ENCODE peak calls at places on chromosomes 5 and 9, in six cellular contexts. One of them, this sample, is unnamed.

GRCh38 chr9:89738137-89738932 is 133.5 kb downstream of the GADD45G start:
- DNase-seq in activated CD8-positive, alpha-beta memory T cell treated with anti-CD3 and anti-CD28 coated beads, Interleukin-2, amount 50 U/mL, for 48 hours: no peak
- DNase-seq in iris pigment epithelial cell: peak; percentile 26
- DNase-seq in T-cell: no peak
- DNase-seq in endodermal cell: peak; percentile 79
- DNase-seq in left ventricle myocardium inferior: no peak
- DNase-seq in this sample: peak; percentile 96

GRCh38 chr5:138972230-138972629 is 97.1 kb upstream of the LRRTM2 start:
- DNase-seq in activated CD8-positive, alpha-beta memory T cell treated with anti-CD3 and anti-CD28 coated beads, Interleukin-2, amount 50 U/mL, for 48 hours: no peak
- DNase-seq in endodermal cell: peak; percentile 38
- DNase-seq in left ventricle myocardium inferior: no peak
- DNase-seq in iris pigment epithelial cell: no peak
- DNase-seq in T-cell: no peak
- DNase-seq in this sample: peak; percentile 27

GRCh38 chr5:61071565-61071964 is 90.7 kb downstream of the SMIM15 start:
- DNase-seq in iris pigment epithelial cell: no peak
- DNase-seq in activated CD8-positive, alpha-beta memory T cell treated with anti-CD3 and anti-CD28 coated beads, Interleukin-2, amount 50 U/mL, for 48 hours: no peak
- DNase-seq in T-cell: no peak
- DNase-seq in left ventricle myocardium inferior: no peak
- DNase-seq in endodermal cell: peak; percentile 51
- DNase-seq in this sample: no peak

GRCh38 chr9:3296536-3296935 is 229.3 kb downstream of the RFX3 start:
- DNase-seq in activated CD8-positive, alpha-beta memory T cell treated with anti-CD3 and anti-CD28 coated beads, Interleukin-2, amount 50 U/mL, for 48 hours: no peak
- DNase-seq in endodermal cell: no peak
- DNase-seq in iris pigment epithelial cell: no peak
- DNase-seq in T-cell: no peak
- DNase-seq in left ventricle myocardium inferior: no peak
- DNase-seq in this sample: no peak

GRCh38 chr9:82993856-82994605 is 68.9 kb downstream of the RASEF start:
- DNase-seq in endodermal cell: no peak
- DNase-seq in activated CD8-positive, alpha-beta memory T cell treated with anti-CD3 and anti-CD28 coated beads, Interleukin-2, amount 50 U/mL, for 48 hours: no peak
- DNase-seq in left ventricle myocardium inferior: no peak
- DNase-seq in T-cell: no peak
- DNase-seq in iris pigment epithelial cell: no peak
- DNase-seq in this sample: no peak

GRCh38 chr5:139383275-139383992 is at the start of gene SLC23A1:
- DNase-seq in T-cell: no peak
- DNase-seq in activated CD8-positive, alpha-beta memory T cell treated with anti-CD3 and anti-CD28 coated beads, Interleukin-2, amount 50 U/mL, for 48 hours: no peak
- DNase-seq in iris pigment epithelial cell: no peak
- DNase-seq in endodermal cell: peak; percentile 49
- DNase-seq in left ventricle myocardium inferior: no peak
- DNase-seq in this sample: peak; percentile 53

GRCh38 chr5:1204693-1205242 is 3.4 kb downstream of the SLC6A19 start:
- DNase-seq in T-cell: no peak
- DNase-seq in activated CD8-positive, alpha-beta memory T cell treated with anti-CD3 and anti-CD28 coated beads, Interleukin-2, amount 50 U/mL, for 48 hours: no peak
- DNase-seq in endodermal cell: peak; percentile 78
- DNase-seq in iris pigment epithelial cell: peak; percentile 38
- DNase-seq in left ventricle myocardium inferior: peak; percentile 33
- DNase-seq in this sample: peak; percentile 45

GRCh38 chr5:159902444-159903121 is 13.7 kb upstream of the ADRA1B start:
- DNase-seq in iris pigment epithelial cell: peak; percentile 75
- DNase-seq in T-cell: no peak
- DNase-seq in endodermal cell: no peak
- DNase-seq in activated CD8-positive, alpha-beta memory T cell treated with anti-CD3 and anti-CD28 coated beads, Interleukin-2, amount 50 U/mL, for 48 hours: no peak
- DNase-seq in left ventricle myocardium inferior: no peak
- DNase-seq in this sample: peak; percentile 45

GRCh38 chr5:132259061-132259851 is 1.8 kb downstream of the PDLIM4 start:
- DNase-seq in activated CD8-positive, alpha-beta memory T cell treated with anti-CD3 and anti-CD28 coated beads, Interleukin-2, amount 50 U/mL, for 48 hours: peak; percentile 56
- DNase-seq in endodermal cell: peak; percentile 53
- DNase-seq in left ventricle myocardium inferior: peak; percentile 69
- DNase-seq in T-cell: no peak
- DNase-seq in iris pigment epithelial cell: peak; percentile 96
- DNase-seq in this sample: peak; percentile 96

GRCh38 chr9:80648336-80648735 is 1041.0 kb downstream of the TLE1 start:
- DNase-seq in endodermal cell: no peak
- DNase-seq in left ventricle myocardium inferior: no peak
- DNase-seq in iris pigment epithelial cell: peak; percentile 73
- DNase-seq in activated CD8-positive, alpha-beta memory T cell treated with anti-CD3 and anti-CD28 coated beads, Interleukin-2, amount 50 U/mL, for 48 hours: no peak
- DNase-seq in T-cell: no peak
- DNase-seq in this sample: peak; percentile 10

GRCh38 chr5:137617806-137618205 is 118.1 kb downstream of the KLHL3 start:
- DNase-seq in endodermal cell: no peak
- DNase-seq in T-cell: no peak
- DNase-seq in left ventricle myocardium inferior: no peak
- DNase-seq in activated CD8-positive, alpha-beta memory T cell treated with anti-CD3 and anti-CD28 coated beads, Interleukin-2, amount 50 U/mL, for 48 hours: no peak
- DNase-seq in iris pigment epithelial cell: peak; percentile 30
- DNase-seq in this sample: no peak

GRCh38 chr5:144304683-144305082 is 134.0 kb downstream of the KCTD16 start:
- DNase-seq in T-cell: no peak
- DNase-seq in left ventricle myocardium inferior: no peak
- DNase-seq in iris pigment epithelial cell: no peak
- DNase-seq in endodermal cell: no peak
- DNase-seq in activated CD8-positive, alpha-beta memory T cell treated with anti-CD3 and anti-CD28 coated beads, Interleukin-2, amount 50 U/mL, for 48 hours: no peak
- DNase-seq in this sample: no peak

GRCh38 chr9:104746798-104747197 is 685 bp upstream of the NIPSNAP3A start:
- DNase-seq in endodermal cell: no peak
- DNase-seq in T-cell: no peak
- DNase-seq in activated CD8-positive, alpha-beta memory T cell treated with anti-CD3 and anti-CD28 coated beads, Interleukin-2, amount 50 U/mL, for 48 hours: no peak
- DNase-seq in left ventricle myocardium inferior: no peak
- DNase-seq in iris pigment epithelial cell: no peak
- DNase-seq in this sample: no peak

GRCh38 chr5:53642006-53642405 is 81.6 kb downstream of the NDUFS4 start:
- DNase-seq in endodermal cell: no peak
- DNase-seq in iris pigment epithelial cell: peak; percentile 9
- DNase-seq in left ventricle myocardium inferior: no peak
- DNase-seq in activated CD8-positive, alpha-beta memory T cell treated with anti-CD3 and anti-CD28 coated beads, Interleukin-2, amount 50 U/mL, for 48 hours: no peak
- DNase-seq in T-cell: no peak
- DNase-seq in this sample: peak; percentile 55

GRCh38 chr9:110996436-110997224 is 41.6 kb downstream of the LPAR1 start:
- DNase-seq in left ventricle myocardium inferior: no peak
- DNase-seq in activated CD8-positive, alpha-beta memory T cell treated with anti-CD3 and anti-CD28 coated beads, Interleukin-2, amount 50 U/mL, for 48 hours: no peak
- DNase-seq in T-cell: no peak
- DNase-seq in iris pigment epithelial cell: peak; percentile 92
- DNase-seq in endodermal cell: no peak
- DNase-seq in this sample: peak; percentile 90

GRCh38 chr5:81020478-81021167 is 60.5 kb downstream of the RASGRF2 start:
- DNase-seq in T-cell: no peak
- DNase-seq in endodermal cell: no peak
- DNase-seq in left ventricle myocardium inferior: no peak
- DNase-seq in activated CD8-positive, alpha-beta memory T cell treated with anti-CD3 and anti-CD28 coated beads, Interleukin-2, amount 50 U/mL, for 48 hours: no peak
- DNase-seq in iris pigment epithelial cell: peak; percentile 39
- DNase-seq in this sample: no peak

GRCh38 chr9:32706004-32706749 is 70.7 kb upstream of the TAF1L start:
- DNase-seq in iris pigment epithelial cell: no peak
- DNase-seq in endodermal cell: peak; percentile 66
- DNase-seq in activated CD8-positive, alpha-beta memory T cell treated with anti-CD3 and anti-CD28 coated beads, Interleukin-2, amount 50 U/mL, for 48 hours: no peak
- DNase-seq in left ventricle myocardium inferior: no peak
- DNase-seq in T-cell: no peak
- DNase-seq in this sample: no peak

GRCh38 chr9:20980713-20981481 is 50.5 kb downstream of the HACD4 start:
- DNase-seq in left ventricle myocardium inferior: no peak
- DNase-seq in activated CD8-positive, alpha-beta memory T cell treated with anti-CD3 and anti-CD28 coated beads, Interleukin-2, amount 50 U/mL, for 48 hours: no peak
- DNase-seq in T-cell: no peak
- DNase-seq in iris pigment epithelial cell: peak; percentile 92
- DNase-seq in endodermal cell: no peak
- DNase-seq in this sample: peak; percentile 94